ENCODE peak calls at places on chromosomes 6 and 20, in eight cellular contexts. B is uterus, V is prostate gland, E is gastrocnemius medialis, A is AG04450, Y is ovary, M is endothelial cell of umbilical vein, U is upper lobe of right lung. O is an unnamed sample. For H3K9me3, the result is how much of the 10 kb centered on the place peaks cover.

GRCh38 chr6:157459327-157459726 is 78.3 kb downstream of the ZDHHC14 start:
- DNase-seq in A (no peak), Y (no peak), V (no peak), E (no peak), B (no peak), M (no peak), U (no peak), O (no peak)

GRCh38 chr6:87139236-87139635 is 16.1 kb upstream of the ZNF292 start:
- DNase-seq in Y (no peak), M (peak), U (no peak), B (no peak), V (peak), A (no peak), E (no peak), O (no peak)

GRCh38 chr20:12040261-12040660 is 122.6 kb downstream of the BTBD3 start:
- DNase-seq in V (no peak), U (no peak), Y (no peak), M (no peak), A (no peak), E (no peak), B (no peak), O (no peak)

GRCh38 chr6:64170326-64170725 is 534.7 kb downstream of the PHF3 start:
- DNase-seq in B (no peak), M (no peak), Y (no peak), A (no peak), E (no peak), V (no peak), U (no peak), O (no peak)

GRCh38 chr20:50304883-50305635 is 114.4 kb downstream of the CEBPB start:
- DNase-seq in U (peak), Y (peak), E (peak), V (no peak), B (peak), A (peak), M (no peak), O (no peak)

GRCh38 chr6:15001511-15001910 is 244.4 kb upstream of the JARID2 start:
- DNase-seq in U (no peak), B (no peak), A (no peak), M (no peak), E (no peak), V (no peak), Y (no peak), O (no peak)

GRCh38 chr6:138647006-138647405 is 126.6 kb upstream of the CCDC28A start:
- DNase-seq in Y (no peak), M (peak), B (no peak), V (no peak), E (no peak), A (peak), U (no peak), O (no peak)

GRCh38 chr6:16676978-16677377 is 84.3 kb downstream of the ATXN1 start:
- DNase-seq in Y (peak), M (no peak), U (no peak), A (no peak), E (peak), B (no peak), V (no peak), O (no peak)

GRCh38 chr20:48060841-48061720 is 275.8 kb upstream of the SULF2 start:
- DNase-seq in A (no peak), M (no peak), U (no peak), V (no peak), E (no peak), Y (no peak), B (no peak), O (no peak)

GRCh38 chr6:112179631-112180030 is 74.7 kb downstream of the LAMA4 start:
- DNase-seq in M (no peak), A (no peak), E (no peak), B (no peak), V (no peak), U (no peak), Y (no peak), O (no peak)

GRCh38 chr6:15252205-15252604 is 6.3 kb downstream of the JARID2 start:
- DNase-seq in E (no peak), U (no peak), Y (no peak), M (no peak), V (no peak), A (no peak), B (no peak), O (no peak)

GRCh38 chr6:136740050-136740974 is 52.0 kb downstream of the MAP3K5 start:
- DNase-seq in V (peak), B (no peak), Y (no peak), A (peak), M (no peak), E (no peak), U (no peak), O (no peak)

GRCh38 chr6:157830354-157831017 is 7.4 kb downstream of the SNX9 start:
- DNase-seq in A (no peak), B (no peak), Y (no peak), M (no peak), U (no peak), E (no peak), V (no peak), O (no peak)

GRCh38 chr6:14921170-14921569 is 324.7 kb upstream of the JARID2 start:
- DNase-seq in B (peak), A (no peak), Y (peak), V (no peak), E (peak), M (no peak), U (peak), O (no peak)

GRCh38 chr20:18683839-18684238 is 96.0 kb downstream of the DTD1 start:
- DNase-seq in Y (no peak), U (no peak), V (no peak), A (no peak), B (no peak), E (no peak), M (no peak), O (no peak)

GRCh38 chr20:11891827-11892521 is 25.7 kb upstream of the BTBD3 start:
- DNase-seq in V (peak), U (no peak), A (no peak), E (peak), M (peak), B (peak), Y (peak), O (peak)

GRCh38 chr20:37267684-37268313 is 6.2 kb upstream of the GHRH start:
- DNase-seq in A (no peak), E (no peak), Y (no peak), B (no peak), V (no peak), U (no peak), M (no peak), O (no peak)

GRCh38 chr20:13934992-13935894 is 55.2 kb downstream of the SEL1L2 start:
- DNase-seq in Y (no peak), E (no peak), V (no peak), B (no peak), U (no peak), A (no peak), M (no peak), O (no peak)

GRCh38 chr6:168333471-168333870 is 13.9 kb upstream of the DACT2 start:
- DNase-seq in U (no peak), B (no peak), M (no peak), Y (no peak), A (no peak), V (no peak), E (no peak), O (no peak)

DNA sequence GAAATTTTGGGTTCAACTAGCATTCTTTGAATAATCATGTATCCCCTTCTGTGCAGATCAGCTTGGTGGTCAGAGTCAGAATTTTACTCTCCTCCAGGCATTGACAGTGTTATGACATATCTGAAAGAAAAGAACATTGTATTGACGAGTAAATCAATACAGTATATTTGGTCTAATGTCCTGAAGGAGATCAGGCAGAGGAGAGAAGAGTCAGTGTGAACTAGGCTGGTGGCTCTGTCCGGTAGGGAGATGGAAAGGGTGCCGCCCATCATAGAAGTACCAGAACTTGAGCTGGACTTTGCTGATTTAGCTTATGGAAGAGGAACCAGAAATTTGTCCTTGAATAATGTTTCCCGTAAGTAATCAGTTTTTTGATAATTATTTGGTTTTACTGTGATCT is at the start of gene CALHM6:
- DNase-seq in V (no peak), U (no peak), Y (no peak), A (no peak), M (no peak), B (no peak), E (no peak), O (no peak)
- H3K4me3 ChIP-seq in V (peak), U (peak), Y (peak), A (peak), M (peak), B (no peak), E (peak), O (peak)

GRCh38 chr20:22673467-22673866 is 89.1 kb upstream of the FOXA2 start:
- DNase-seq in A (no peak), M (no peak), V (no peak), E (no peak), Y (no peak), U (no peak), B (no peak), O (no peak)

GRCh38 chr20:22667198-22667597 is 82.8 kb upstream of the FOXA2 start:
- DNase-seq in U (no peak), V (no peak), A (no peak), Y (no peak), E (no peak), M (no peak), B (no peak), O (no peak)

GRCh38 chr20:22675337-22675736 is 91.0 kb upstream of the FOXA2 start:
- DNase-seq in E (no peak), M (no peak), Y (no peak), B (no peak), V (no peak), A (no peak), U (no peak), O (no peak)

DNA sequence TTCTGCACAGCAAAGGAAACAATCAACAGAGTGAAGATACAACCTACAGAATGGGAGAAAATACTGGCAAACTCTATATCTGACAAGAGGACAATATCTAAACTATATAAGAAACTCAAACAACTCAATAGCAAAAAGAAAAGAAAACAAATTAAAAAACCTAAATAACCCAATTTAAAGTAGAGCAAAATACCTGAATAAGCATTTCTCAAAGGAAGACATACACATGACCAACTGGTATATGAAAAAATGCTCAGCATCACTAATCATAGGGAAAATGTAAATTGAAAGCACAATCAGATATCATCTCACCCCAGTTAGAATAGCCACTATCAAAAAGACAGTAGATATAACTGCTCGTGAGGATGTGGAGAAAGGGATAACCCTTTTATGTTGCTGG is 87.8 kb upstream of the FOXA2 start:
- DNase-seq in U (no peak), B (no peak), V (no peak), E (no peak), A (no peak), Y (no peak), M (no peak), O (no peak)
- H3K27ac ChIP-seq in U (no peak), B (no peak), V (no peak), E (no peak), A (no peak), Y (no peak), M (no peak), O (no peak)

GRCh38 chr6:366389-366788 is 25.2 kb upstream of the IRF4 start:
- DNase-seq in M (no peak), E (no peak), Y (no peak), B (no peak), V (no peak), U (no peak), A (no peak), O (no peak)
- H3K9me3 ChIP-seq in M (under half), E (under half), Y (under half), B (under half), V (under half), U (under half), A (half or more), O (under half)

DNA sequence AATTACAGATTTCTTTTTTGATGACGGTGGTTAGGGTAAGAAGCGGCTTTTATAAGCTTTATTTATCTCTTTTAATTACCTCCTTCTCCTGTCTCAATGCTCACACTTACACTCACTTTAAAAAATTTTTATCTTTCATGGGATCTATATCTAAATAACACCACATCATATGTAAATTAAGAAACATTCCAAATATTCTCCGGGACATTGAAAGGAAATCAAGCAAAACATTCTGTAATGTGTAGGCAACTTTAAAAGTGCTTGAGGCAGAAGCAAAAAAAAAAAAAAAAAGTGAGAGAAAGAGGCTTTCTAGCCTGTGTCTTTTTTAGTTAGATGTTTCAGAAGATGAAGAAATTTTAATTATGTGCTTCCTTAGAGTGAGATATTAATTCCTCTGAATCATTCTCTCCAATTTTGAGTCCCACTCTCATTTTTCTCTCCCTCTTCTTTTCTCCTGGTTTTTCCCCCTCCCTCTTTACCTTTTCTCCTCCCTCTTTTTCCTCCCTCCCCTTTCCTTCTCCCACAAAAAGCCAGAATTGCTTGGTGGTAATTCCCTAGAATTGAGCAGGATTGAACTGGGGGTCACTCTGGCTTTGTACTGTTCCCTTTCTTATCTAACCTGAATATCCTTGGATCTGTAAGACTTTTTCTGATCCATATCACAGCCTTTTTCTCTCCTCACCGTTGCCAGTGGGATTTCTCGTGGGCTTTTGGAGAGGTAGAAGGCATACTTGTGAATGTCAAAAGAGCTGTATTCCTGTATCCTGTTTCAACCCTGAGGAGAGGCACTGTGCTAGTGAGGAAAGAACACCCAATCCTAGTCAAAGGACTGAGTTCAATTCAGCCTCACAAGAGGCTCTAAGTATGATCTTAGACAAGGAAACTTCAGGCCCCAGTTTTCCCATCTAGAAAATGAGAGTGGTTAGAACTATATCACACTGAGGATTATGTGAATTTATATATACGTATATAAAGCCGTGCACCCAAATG is 30.4 kb downstream of the KCNQ5 start:
- DNase-seq in Y (no peak), V (no peak), U (no peak), E (no peak), M (no peak), A (no peak), B (no peak), O (no peak)
- H3K4me3 ChIP-seq in Y (no peak), V (no peak), U (no peak), E (no peak), M (no peak), A (no peak), B (no peak), O (no peak)

GRCh38 chr20:3786126-3786484 is 435 bp downstream of the CENPB start:
- DNase-seq in E (peak), M (peak), Y (peak), A (no peak), B (no peak), U (peak), V (peak), O (peak)
- H3K27ac ChIP-seq in E (peak), M (peak), Y (peak), A (peak), B (peak), U (peak), V (peak), O (peak)

GRCh38 chr20:39986231-39986904 is 702.7 kb downstream of the MAFB start:
- DNase-seq in A (no peak), Y (peak), B (peak), E (peak), M (no peak), V (peak), U (peak), O (no peak)
- H3K9me3 ChIP-seq in A (under half), Y (under half), B (under half), E (under half), M (under half), V (under half), U (under half), O (under half)

DNA sequence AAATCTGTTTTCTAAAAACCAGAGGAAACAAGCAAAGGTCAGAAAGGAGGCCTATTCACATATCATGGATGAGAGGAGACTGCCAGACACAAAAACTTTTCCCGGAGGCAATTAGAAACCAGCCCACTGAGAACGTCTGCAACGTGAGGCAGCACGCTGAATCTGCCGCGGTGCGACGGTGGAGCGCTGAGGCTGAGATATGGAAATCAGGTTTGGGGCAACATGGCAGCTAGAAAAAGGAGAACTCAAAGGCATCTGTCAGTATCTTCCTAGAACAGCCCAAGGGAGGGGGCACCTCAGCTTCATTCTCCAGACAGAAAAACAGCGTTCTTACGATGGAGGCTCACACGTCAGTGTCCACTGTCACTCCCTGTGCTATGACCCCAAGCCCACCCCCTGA is 5.2 kb downstream of the PRELID3B start:
- DNase-seq in Y (no peak), A (no peak), V (no peak), E (no peak), M (no peak), U (no peak), B (no peak), O (no peak)
- H3K4me3 ChIP-seq in Y (no peak), A (no peak), V (no peak), E (no peak), M (no peak), U (no peak), B (no peak), O (no peak)

GRCh38 chr6:34528996-34529664 is 27.0 kb downstream of the SPDEF start:
- DNase-seq in V (no peak), M (no peak), E (no peak), Y (no peak), U (no peak), B (no peak), A (no peak), O (no peak)

GRCh38 chr6:34527751-34528670 is 28.1 kb downstream of the SPDEF start:
- DNase-seq in A (no peak), Y (no peak), M (no peak), V (no peak), E (no peak), B (no peak), U (no peak), O (no peak)

GRCh38 chr6:34526241-34526972 is 29.7 kb downstream of the SPDEF start:
- DNase-seq in B (no peak), A (no peak), E (no peak), U (no peak), V (no peak), M (no peak), Y (peak), O (peak)

GRCh38 chr6:34525431-34526175 is 30.5 kb downstream of the SPDEF start:
- DNase-seq in U (peak), A (no peak), E (no peak), V (no peak), Y (no peak), B (no peak), M (no peak), O (no peak)

DNA sequence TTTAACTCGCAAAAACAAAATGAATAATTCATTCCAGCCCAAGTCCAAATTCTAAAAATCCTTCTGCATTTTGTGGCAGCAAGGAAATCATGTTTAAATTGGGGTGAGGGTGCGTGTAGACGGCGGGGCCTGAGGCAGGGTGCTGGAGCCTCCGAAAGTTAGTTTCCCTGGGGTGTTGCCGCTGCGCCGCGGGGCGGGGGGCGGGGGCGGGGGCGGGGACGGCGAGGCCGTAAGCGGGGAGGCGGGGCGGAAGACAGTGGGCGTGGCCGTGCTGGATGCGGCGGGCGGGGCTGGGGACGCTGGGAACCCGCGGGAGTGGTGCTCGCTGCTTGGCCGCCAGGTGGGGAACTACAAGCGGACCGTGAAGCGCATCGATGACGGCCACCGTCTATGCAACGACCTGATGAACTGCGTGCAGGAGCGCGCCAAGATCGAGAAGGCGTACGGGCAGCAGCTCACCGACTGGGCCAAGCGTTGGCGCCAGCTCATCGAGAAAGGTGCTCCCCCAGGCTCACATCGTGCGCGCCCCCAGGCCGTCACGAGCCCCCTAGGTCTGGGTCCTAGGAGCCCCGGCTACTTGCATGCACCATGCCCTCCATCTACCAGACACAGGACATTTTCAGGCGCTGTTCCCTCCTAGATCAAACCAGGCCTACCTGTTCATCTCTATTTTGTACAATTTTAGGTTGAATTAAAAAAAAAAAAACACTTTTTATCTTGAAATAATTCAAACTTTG is 29.0 kb downstream of the SPDEF start:
- DNase-seq in B (peak), E (peak), U (peak), Y (peak), V (peak), A (peak), M (peak), O (peak)
- H3K27ac ChIP-seq in B (peak), E (peak), U (peak), Y (no peak), V (peak), A (no peak), M (no peak), O (peak)